ENCODE peak calls at places on chromosome 1, in ten cellular contexts. T is frontal cortex; J is M059J; U is naive thymus-derived CD8-positive, alpha-beta T cell; K is suprapubic skin; P is NCI-H510A treated with DMSO at 0.1 percent for 48 hours; H is immature natural killer cell; V is dermis microvascular lymphatic vessel endothelial cell; E is HCT116; W is naive thymus-derived CD4-positive, alpha-beta T cell. N is an unnamed sample.

GRCh38 chr1:211384524-211384923 is 57.9 kb downstream of the TRAF5 start:
- DNase-seq in H (no peak), T (no peak), U (no peak), P (no peak), E (no peak), J (no peak), W (no peak), K (no peak), V (no peak), N (no peak)

GRCh38 chr1:215794151-215794550 is 227.0 kb downstream of the KCTD3 start:
- DNase-seq in T (no peak), P (peak), J (no peak), K (no peak), U (no peak), H (no peak), E (no peak), V (no peak), W (no peak), N (no peak)

GRCh38 chr1:245255783-245256182 is 101.0 kb downstream of the KIF26B start:
- DNase-seq in V (no peak), U (no peak), J (no peak), K (no peak), W (no peak), T (no peak), E (no peak), P (no peak), H (no peak), N (no peak)

GRCh38 chr1:153790996-153791855 is 16.0 kb downstream of the SLC27A3 start:
- DNase-seq in W (no peak), H (peak), E (no peak), J (peak), T (no peak), K (peak), U (no peak), P (no peak), V (no peak), N (no peak)

GRCh38 chr1:46394108-46394871 is at the start of gene FAAH:
- DNase-seq in J (no peak), T (peak), W (peak), V (peak), U (peak), K (no peak), E (peak), H (peak), P (peak), N (no peak)

GRCh38 chr1:1616045-1616821 is 933 bp downstream of the MIB2 start:
- DNase-seq in K (peak), E (no peak), T (peak), P (peak), V (peak), H (peak), W (peak), U (no peak), J (peak), N (no peak)

GRCh38 chr1:115475901-115476300 is 137.9 kb upstream of the NGF start:
- DNase-seq in U (no peak), H (no peak), E (no peak), T (no peak), W (no peak), P (no peak), K (no peak), V (no peak), J (no peak), N (no peak)

GRCh38 chr1:54736685-54737084 is 21.0 kb downstream of the TTC4 start:
- DNase-seq in V (no peak), W (no peak), K (no peak), E (no peak), T (no peak), H (no peak), J (no peak), U (no peak), P (no peak), N (no peak)

GRCh38 chr1:74388855-74389254 is 123.6 kb downstream of the LRRC53 start:
- DNase-seq in P (no peak), K (no peak), J (no peak), V (no peak), T (no peak), E (no peak), W (no peak), H (no peak), U (no peak), N (no peak)

GRCh38 chr1:4063516-4063915 is 163.4 kb upstream of the C1orf174 start:
- DNase-seq in P (no peak), E (no peak), U (no peak), W (no peak), V (no peak), H (no peak), K (no peak), J (no peak), T (no peak), N (no peak)

GRCh38 chr1:243924188-243924587 is 74.1 kb upstream of the AKT3 start:
- DNase-seq in H (no peak), P (no peak), T (no peak), V (no peak), U (no peak), E (no peak), W (no peak), J (peak), K (no peak), N (no peak)

GRCh38 chr1:171403396-171403795 is 81.9 kb upstream of the PRRC2C start:
- DNase-seq in W (no peak), E (no peak), T (no peak), U (no peak), H (no peak), K (no peak), V (no peak), J (peak), P (no peak), N (no peak)

GRCh38 chr1:25916460-25916859 is 10.2 kb upstream of the STMN1 start:
- DNase-seq in J (no peak), T (no peak), H (no peak), U (no peak), W (no peak), V (no peak), P (no peak), E (no peak), K (no peak), N (no peak)

GRCh38 chr1:110606784-110607662 is 865 bp upstream of the KCNA2 start:
- DNase-seq in W (peak), U (no peak), E (no peak), T (peak), H (no peak), P (no peak), K (no peak), V (no peak), J (no peak), N (no peak)

GRCh38 chr1:42186172-42186571 is 21.6 kb upstream of the GUCA2A start:
- DNase-seq in P (no peak), H (no peak), K (no peak), W (no peak), J (peak), E (no peak), U (no peak), V (peak), T (no peak), N (peak)

GRCh38 chr1:63611231-63611630 is 18.0 kb downstream of the PGM1 start:
- DNase-seq in J (peak), T (no peak), P (no peak), E (no peak), V (no peak), H (no peak), W (no peak), K (no peak), U (no peak), N (no peak)

GRCh38 chr1:54853793-54854370 is 33.1 kb downstream of the DHCR24 start:
- DNase-seq in K (peak), E (no peak), V (no peak), W (no peak), P (no peak), J (no peak), H (no peak), T (no peak), U (no peak), N (no peak)

GRCh38 chr1:7962011-7962335 is 462 bp downstream of the PARK7 start:
- DNase-seq in W (no peak), T (no peak), P (no peak), H (no peak), E (no peak), V (no peak), U (no peak), K (no peak), J (no peak), N (no peak)

GRCh38 chr1:184701821-184702220 is 52.8 kb downstream of the EDEM3 start:
- DNase-seq in J (no peak), W (no peak), V (no peak), T (no peak), E (no peak), P (no peak), K (no peak), H (no peak), U (no peak), N (no peak)

GRCh38 chr1:43359696-43360095 is 915 bp downstream of the CDC20 start:
- DNase-seq in H (no peak), J (peak), P (no peak), W (no peak), K (no peak), U (no peak), E (no peak), V (no peak), T (no peak), N (no peak)

GRCh38 chr1:240414237-240414636 is 197.7 kb downstream of the GREM2 start:
- DNase-seq in T (no peak), H (no peak), J (no peak), U (no peak), K (no peak), E (no peak), W (no peak), V (no peak), P (no peak), N (no peak)

GRCh38 chr1:155892801-155893200 is 18.3 kb downstream of the RIT1 start:
- DNase-seq in W (no peak), P (no peak), H (no peak), E (peak), K (no peak), T (no peak), J (peak), V (peak), U (no peak), N (peak)

GRCh38 chr1:30388386-30388785 is 335.0 kb downstream of the MATN1 start:
- DNase-seq in J (no peak), E (no peak), W (no peak), T (no peak), V (no peak), U (no peak), K (no peak), P (no peak), H (no peak), N (no peak)

GRCh38 chr1:54696262-54696661 is 19.4 kb upstream of the TTC4 start:
- DNase-seq in T (no peak), K (no peak), P (no peak), U (no peak), V (no peak), H (no peak), J (no peak), W (no peak), E (no peak), N (no peak)

GRCh38 chr1:182703539-182703938 is 19.2 kb upstream of the RGS8 start:
- DNase-seq in W (no peak), J (no peak), P (peak), T (no peak), E (no peak), H (no peak), U (no peak), K (no peak), V (no peak), N (no peak)

GRCh38 chr1:87795615-87796337 is 467.1 kb downstream of the LMO4 start:
- DNase-seq in H (no peak), J (no peak), K (no peak), W (no peak), U (no peak), T (no peak), E (no peak), P (no peak), V (no peak), N (no peak)

GRCh38 chr1:30384286-30385245 is 338.8 kb downstream of the MATN1 start:
- DNase-seq in H (no peak), V (no peak), W (no peak), U (no peak), T (no peak), K (peak), J (no peak), P (no peak), E (no peak), N (no peak)

GRCh38 chr1:21754583-21754982 is 28.4 kb downstream of the USP48 start:
- DNase-seq in E (no peak), H (no peak), U (no peak), J (no peak), T (no peak), W (no peak), P (no peak), V (no peak), K (no peak), N (no peak)

GRCh38 chr1:76726251-76726650 is 141.0 kb upstream of the ST6GALNAC5 start:
- DNase-seq in P (peak), K (no peak), T (no peak), W (no peak), U (no peak), V (no peak), J (no peak), H (no peak), E (no peak), N (no peak)

GRCh38 chr1:183069562-183070216 is 46.5 kb downstream of the LAMC1 start:
- DNase-seq in T (no peak), U (no peak), P (no peak), V (peak), H (no peak), W (no peak), J (peak), K (no peak), E (no peak), N (no peak)

N was measured in pulmonary artery endothelial cell.